ENCODE peak calls at places on chromosomes 4 and X, in five cellular contexts. S is suprapubic skin, D is heart left ventricle, P is adrenal gland, Q is stomach. N is an unnamed sample.

GRCh38 chr4:143617994-143618679 is 82.3 kb downstream of the FREM3 start:
- DNase-seq in P (no peak), S (no peak), D (no peak), Q (no peak), N (no peak)

GRCh38 chr4:129153700-129154099 is 57.7 kb downstream of the C4orf33 start:
- DNase-seq in D (no peak), Q (no peak), S (no peak), P (no peak), N (no peak)

GRCh38 chr4:155722816-155723499 is 35.9 kb upstream of the GUCY1B1 start:
- DNase-seq in D (no peak), Q (no peak), P (no peak), S (no peak), N (no peak)

GRCh38 chr4:4685810-4686209 is 144.0 kb upstream of the STX18 start:
- DNase-seq in D (no peak), P (no peak), S (no peak), Q (no peak), N (no peak)

GRCh38 chr4:12084690-12085089 is 656.0 kb upstream of the HS3ST1 start:
- DNase-seq in Q (no peak), S (no peak), D (no peak), P (no peak), N (no peak)

GRCh38 chr4:162475221-162475620 is 311.4 kb upstream of the FSTL5 start:
- DNase-seq in D (no peak), P (no peak), Q (no peak), S (no peak), N (no peak)

GRCh38 chrX:44675364-44676024 is 132.8 kb upstream of the FUNDC1 start:
- DNase-seq in S (peak; percentile 61), D (peak; percentile 15), P (peak; percentile 42), Q (no peak), N (peak; percentile 12)

GRCh38 chr4:133186210-133186609 is 37.1 kb downstream of the PCDH10 start:
- DNase-seq in D (no peak), Q (no peak), S (no peak), P (no peak), N (no peak)

GRCh38 chrX:10015711-10016515 is 48.8 kb downstream of the CLDN34 start:
- DNase-seq in P (no peak), S (peak; percentile 78), D (peak; percentile 69), Q (no peak), N (no peak)

GRCh38 chrX:10016516-10017132 is 49.5 kb downstream of the CLDN34 start:
- DNase-seq in P (no peak), D (no peak), Q (no peak), S (no peak), N (no peak)

GRCh38 chrX:10012776-10013175 is 45.6 kb downstream of the CLDN34 start:
- DNase-seq in P (no peak), Q (no peak), D (no peak), S (no peak), N (no peak)

GRCh38 chrX:10011991-10012390 is 44.8 kb downstream of the CLDN34 start:
- DNase-seq in D (no peak), Q (no peak), P (no peak), S (no peak), N (no peak)

GRCh38 chrX:10014462-10015373 is 47.6 kb downstream of the CLDN34 start:
- DNase-seq in S (peak; percentile 90), Q (peak; percentile 87), P (peak; percentile 92), D (peak; percentile 91), N (no peak)
- TF ChIP-seq POLR2A in S (no peak), Q (no peak), P (peak; percentile 60), D (no peak), N (peak; percentile 44)

DNA sequence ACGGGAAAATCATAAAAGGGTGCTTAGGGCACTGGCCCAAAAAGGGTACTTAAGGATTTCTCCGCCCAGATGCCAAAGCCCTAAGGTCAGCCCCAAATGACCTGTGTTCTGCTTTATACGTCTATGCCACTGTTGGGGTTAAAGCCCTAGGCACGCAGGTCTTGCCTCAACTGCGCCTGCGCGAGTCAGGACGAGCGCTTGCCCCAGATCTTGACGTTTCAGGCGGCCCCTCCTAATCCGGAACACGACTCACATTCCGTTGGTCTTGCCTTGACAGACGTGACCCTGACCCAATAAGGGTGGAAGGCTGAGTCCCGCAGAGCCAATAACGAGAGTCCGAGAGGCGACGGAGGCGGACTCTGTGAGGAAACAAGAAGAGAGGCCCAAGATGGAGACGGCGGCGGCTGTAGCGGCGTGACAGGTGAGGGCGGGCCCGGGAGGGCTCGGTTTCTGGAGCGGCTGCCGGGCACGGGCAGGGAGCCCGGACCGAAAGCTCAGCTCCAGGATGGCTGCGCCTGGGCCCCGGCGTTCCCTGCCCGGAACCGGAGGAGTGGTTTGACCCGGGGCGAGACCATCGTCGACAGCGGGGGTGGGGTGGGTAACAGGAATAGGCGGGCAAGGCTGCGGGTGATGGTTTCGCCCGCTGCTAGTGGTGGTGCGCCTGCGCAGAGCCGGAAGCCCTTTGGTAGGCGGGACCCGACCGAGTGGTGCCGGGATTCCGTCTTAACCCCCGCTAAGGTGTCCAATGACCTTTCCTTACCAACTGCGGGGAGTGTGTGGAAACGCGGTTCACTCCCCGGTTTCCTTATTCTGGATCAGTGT is at the start of gene ARAF:
- DNase-seq in S (peak; percentile 98), P (peak; percentile 100), D (peak; percentile 97), Q (peak; percentile 96), N (peak; percentile 53)
- TF ChIP-seq POLR2A in S (no peak), P (peak; percentile 40), D (no peak), Q (no peak), N (no peak)

GRCh38 chr4:121819216-121819980 is 4.3 kb downstream of the CCNA2 start:
- DNase-seq in D (no peak), Q (no peak), P (no peak), S (no peak), N (no peak)

GRCh38 chr4:121817701-121818100 is 6.0 kb downstream of the CCNA2 start:
- DNase-seq in P (no peak), Q (no peak), D (no peak), S (no peak), N (no peak)

GRCh38 chr4:121818215-121818614 is 5.5 kb downstream of the CCNA2 start:
- DNase-seq in P (no peak), S (no peak), D (no peak), Q (no peak), N (no peak)

GRCh38 chr4:121814756-121815155 is 8.9 kb downstream of the CCNA2 start:
- DNase-seq in S (no peak), Q (no peak), D (no peak), P (no peak), N (no peak)

GRCh38 chr4:121817006-121817405 is 6.7 kb downstream of the CCNA2 start:
- DNase-seq in S (no peak), Q (no peak), D (no peak), P (no peak), N (no peak)
- TF ChIP-seq POLR2A in S (no peak), Q (no peak), D (no peak), P (no peak), N (no peak)

GRCh38 chr4:37584087-37584486 is 102.1 kb downstream of the RELL1 start:
- DNase-seq in S (no peak), D (no peak), Q (peak; percentile 58), P (no peak), N (no peak)

GRCh38 chr4:37586194-37586593 is 100.0 kb downstream of the RELL1 start:
- DNase-seq in P (no peak), D (no peak), S (no peak), Q (no peak), N (no peak)

GRCh38 chr4:37588150-37588549 is 98.0 kb downstream of the RELL1 start:
- DNase-seq in D (no peak), P (no peak), S (no peak), Q (no peak), N (no peak)

GRCh38 chr4:37590016-37590415 is 96.2 kb downstream of the RELL1 start:
- DNase-seq in P (no peak), Q (no peak), S (no peak), D (no peak), N (no peak)

DNA sequence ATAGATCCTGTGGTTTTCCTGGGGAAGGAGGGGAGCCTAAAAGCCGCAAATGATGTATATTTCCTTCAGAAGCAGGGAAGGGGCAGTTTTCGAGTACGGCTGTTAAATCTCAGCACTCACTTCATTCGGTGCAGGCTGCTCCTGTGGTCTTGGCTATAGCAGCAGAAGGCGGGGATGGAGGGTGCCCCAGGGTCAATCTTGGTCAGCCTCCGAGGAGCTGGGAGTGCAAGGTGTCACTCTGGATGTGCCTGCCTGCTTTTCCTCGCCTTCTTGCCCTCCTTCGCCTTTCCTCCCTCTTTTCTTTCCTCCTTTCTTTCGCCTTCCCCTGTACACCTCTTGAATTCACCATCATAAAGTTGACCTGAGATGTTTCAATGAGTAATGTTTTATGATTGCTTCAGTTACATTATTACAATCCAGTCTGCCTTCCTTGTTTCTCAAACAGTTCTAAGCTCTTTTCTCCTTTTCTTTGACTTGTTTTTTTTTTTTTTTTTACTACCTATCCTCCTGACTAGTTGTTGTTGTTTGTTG is 101.6 kb downstream of the RELL1 start:
- DNase-seq in D (no peak), Q (no peak), P (no peak), S (no peak), N (no peak)
- TF ChIP-seq POLR2A in D (no peak), Q (no peak), P (no peak), S (no peak), N (no peak)

N was measured in H54.